ENCODE peak calls at places on chromosomes 1 and 21, in six cellular contexts. One of them, this sample, is unnamed.

GRCh38 chr1:7366955-7367665 is 404.0 kb upstream of the VAMP3 start:
- DNase-seq in H7: no peak
- DNase-seq in body of pancreas: no peak
- DNase-seq in mammary epithelial cell: no peak
- DNase-seq in CD8-positive, alpha-beta memory T cell: no peak
- DNase-seq in heart right ventricle: no peak
- DNase-seq in this sample: peak; percentile 62

GRCh38 chr21:45365608-45366241 is 39.2 kb upstream of the COL18A1 start:
- DNase-seq in heart right ventricle: no peak
- DNase-seq in body of pancreas: peak; percentile 67
- DNase-seq in mammary epithelial cell: no peak
- DNase-seq in H7: peak; percentile 88
- DNase-seq in CD8-positive, alpha-beta memory T cell: no peak
- DNase-seq in this sample: peak; percentile 57

GRCh38 chr1:29136463-29136915 is 12.8 kb upstream of the TMEM200B start:
- DNase-seq in heart right ventricle: no peak
- DNase-seq in body of pancreas: peak; percentile 63
- DNase-seq in CD8-positive, alpha-beta memory T cell: no peak
- DNase-seq in mammary epithelial cell: peak; percentile 28
- DNase-seq in H7: peak; percentile 77
- DNase-seq in this sample: no peak

GRCh38 chr1:221117548-221117951 is 238.3 kb downstream of the HLX start:
- DNase-seq in CD8-positive, alpha-beta memory T cell: no peak
- DNase-seq in heart right ventricle: peak; percentile 45
- DNase-seq in body of pancreas: peak; percentile 84
- DNase-seq in mammary epithelial cell: no peak
- DNase-seq in H7: no peak
- DNase-seq in this sample: peak; percentile 59

GRCh38 chr1:33014464-33015170 is 22.1 kb downstream of the AK2 start:
- DNase-seq in CD8-positive, alpha-beta memory T cell: no peak
- DNase-seq in mammary epithelial cell: no peak
- DNase-seq in H7: no peak
- DNase-seq in body of pancreas: no peak
- DNase-seq in heart right ventricle: no peak
- DNase-seq in this sample: no peak

GRCh38 chr1:61472876-61473275 is 252.1 kb downstream of the TM2D1 start:
- DNase-seq in body of pancreas: no peak
- DNase-seq in H7: no peak
- DNase-seq in mammary epithelial cell: peak; percentile 62
- DNase-seq in CD8-positive, alpha-beta memory T cell: no peak
- DNase-seq in heart right ventricle: no peak
- DNase-seq in this sample: no peak

GRCh38 chr1:178724386-178724733 is 684 bp upstream of the RALGPS2 start:
- DNase-seq in H7: peak; percentile 4
- DNase-seq in body of pancreas: no peak
- DNase-seq in mammary epithelial cell: no peak
- DNase-seq in heart right ventricle: no peak
- DNase-seq in CD8-positive, alpha-beta memory T cell: no peak
- DNase-seq in this sample: no peak

GRCh38 chr1:15139654-15140350 is 13.7 kb upstream of the TMEM51 start:
- DNase-seq in CD8-positive, alpha-beta memory T cell: no peak
- DNase-seq in heart right ventricle: no peak
- DNase-seq in body of pancreas: peak; percentile 85
- DNase-seq in H7: peak; percentile 81
- DNase-seq in mammary epithelial cell: peak; percentile 43
- DNase-seq in this sample: no peak

GRCh38 chr1:24949331-24949881 is 19.3 kb upstream of the RUNX3 start:
- DNase-seq in H7: no peak
- DNase-seq in CD8-positive, alpha-beta memory T cell: no peak
- DNase-seq in body of pancreas: no peak
- DNase-seq in heart right ventricle: no peak
- DNase-seq in mammary epithelial cell: peak; percentile 32
- DNase-seq in this sample: no peak

GRCh38 chr1:221234821-221235220 is 355.6 kb downstream of the HLX start:
- DNase-seq in mammary epithelial cell: peak; percentile 5
- DNase-seq in heart right ventricle: no peak
- DNase-seq in H7: no peak
- DNase-seq in body of pancreas: no peak
- DNase-seq in CD8-positive, alpha-beta memory T cell: no peak
- DNase-seq in this sample: no peak

GRCh38 chr1:29777522-29777921 is 541.2 kb downstream of the PTPRU start:
- DNase-seq in H7: no peak
- DNase-seq in body of pancreas: no peak
- DNase-seq in mammary epithelial cell: no peak
- DNase-seq in CD8-positive, alpha-beta memory T cell: no peak
- DNase-seq in heart right ventricle: no peak
- DNase-seq in this sample: no peak

GRCh38 chr1:202182040-202182877 is 11.3 kb upstream of the LGR6 start:
- DNase-seq in heart right ventricle: no peak
- DNase-seq in H7: no peak
- DNase-seq in CD8-positive, alpha-beta memory T cell: no peak
- DNase-seq in mammary epithelial cell: no peak
- DNase-seq in body of pancreas: no peak
- DNase-seq in this sample: no peak

GRCh38 chr1:226863446-226863845 is 7.0 kb upstream of the PSEN2 start:
- DNase-seq in mammary epithelial cell: peak; percentile 76
- DNase-seq in body of pancreas: no peak
- DNase-seq in H7: peak; percentile 55
- DNase-seq in CD8-positive, alpha-beta memory T cell: no peak
- DNase-seq in heart right ventricle: no peak
- DNase-seq in this sample: no peak

GRCh38 chr1:43225168-43225567 is 44.6 kb upstream of the TMEM125 start:
- DNase-seq in H7: no peak
- DNase-seq in mammary epithelial cell: no peak
- DNase-seq in heart right ventricle: no peak
- DNase-seq in body of pancreas: no peak
- DNase-seq in CD8-positive, alpha-beta memory T cell: no peak
- DNase-seq in this sample: no peak

GRCh38 chr1:248696261-248696660 is 6.3 kb downstream of the OR14I1 start:
- DNase-seq in CD8-positive, alpha-beta memory T cell: no peak
- DNase-seq in mammary epithelial cell: no peak
- DNase-seq in H7: no peak
- DNase-seq in body of pancreas: no peak
- DNase-seq in heart right ventricle: no peak
- DNase-seq in this sample: no peak

GRCh38 chr1:59357645-59358044 is 60.8 kb downstream of the FGGY start:
- DNase-seq in CD8-positive, alpha-beta memory T cell: no peak
- DNase-seq in body of pancreas: peak; percentile 16
- DNase-seq in heart right ventricle: no peak
- DNase-seq in mammary epithelial cell: no peak
- DNase-seq in H7: no peak
- DNase-seq in this sample: no peak

GRCh38 chr1:220453371-220453770 is 74.6 kb upstream of the MARK1 start:
- DNase-seq in mammary epithelial cell: no peak
- DNase-seq in CD8-positive, alpha-beta memory T cell: no peak
- DNase-seq in body of pancreas: no peak
- DNase-seq in heart right ventricle: no peak
- DNase-seq in H7: no peak
- DNase-seq in this sample: no peak

GRCh38 chr1:18481921-18482701 is 1.4 kb downstream of the KLHDC7A start:
- DNase-seq in mammary epithelial cell: no peak
- DNase-seq in body of pancreas: no peak
- DNase-seq in CD8-positive, alpha-beta memory T cell: no peak
- DNase-seq in heart right ventricle: no peak
- DNase-seq in H7: peak; percentile 60
- DNase-seq in this sample: no peak

GRCh38 chr1:150798509-150798908 is 9.6 kb downstream of the CTSK start:
- DNase-seq in body of pancreas: no peak
- DNase-seq in mammary epithelial cell: no peak
- DNase-seq in heart right ventricle: no peak
- DNase-seq in H7: no peak
- DNase-seq in CD8-positive, alpha-beta memory T cell: no peak
- DNase-seq in this sample: no peak

GRCh38 chr1:204046346-204046745 is 26.6 kb upstream of the SOX13 start:
- DNase-seq in H7: no peak
- DNase-seq in body of pancreas: no peak
- DNase-seq in CD8-positive, alpha-beta memory T cell: no peak
- DNase-seq in mammary epithelial cell: no peak
- DNase-seq in heart right ventricle: no peak
- DNase-seq in this sample: no peak

GRCh38 chr1:2003564-2004131 is at the start of gene CFAP74:
- DNase-seq in heart right ventricle: peak; percentile 30
- DNase-seq in mammary epithelial cell: no peak
- DNase-seq in CD8-positive, alpha-beta memory T cell: no peak
- DNase-seq in H7: peak; percentile 99
- DNase-seq in body of pancreas: no peak
- DNase-seq in this sample: peak; percentile 74

GRCh38 chr1:203327684-203328457 is 22.6 kb downstream of the BTG2 start:
- DNase-seq in H7: peak; percentile 85
- DNase-seq in mammary epithelial cell: peak; percentile 63
- DNase-seq in CD8-positive, alpha-beta memory T cell: peak; percentile 89
- DNase-seq in heart right ventricle: peak; percentile 60
- DNase-seq in body of pancreas: no peak
- DNase-seq in this sample: peak; percentile 69

GRCh38 chr1:20478072-20478660 is 7.8 kb downstream of the CAMK2N1 start:
- DNase-seq in mammary epithelial cell: no peak
- DNase-seq in H7: no peak
- DNase-seq in body of pancreas: no peak
- DNase-seq in heart right ventricle: no peak
- DNase-seq in CD8-positive, alpha-beta memory T cell: no peak
- DNase-seq in this sample: no peak
- H3K27me3 ChIP-seq in mammary epithelial cell: no peaks in the 10 kb centered on the region
- H3K27me3 ChIP-seq in H7: peaks cover 49% of the 10 kb centered on the region
- H3K27me3 ChIP-seq in body of pancreas: no peaks in the 10 kb centered on the region
- H3K27me3 ChIP-seq in heart right ventricle: peaks cover 62% of the 10 kb centered on the region
- H3K27me3 ChIP-seq in CD8-positive, alpha-beta memory T cell: peaks cover 37% of the 10 kb centered on the region
- H3K27me3 ChIP-seq in this sample: no peaks in the 10 kb centered on the region

DNA sequence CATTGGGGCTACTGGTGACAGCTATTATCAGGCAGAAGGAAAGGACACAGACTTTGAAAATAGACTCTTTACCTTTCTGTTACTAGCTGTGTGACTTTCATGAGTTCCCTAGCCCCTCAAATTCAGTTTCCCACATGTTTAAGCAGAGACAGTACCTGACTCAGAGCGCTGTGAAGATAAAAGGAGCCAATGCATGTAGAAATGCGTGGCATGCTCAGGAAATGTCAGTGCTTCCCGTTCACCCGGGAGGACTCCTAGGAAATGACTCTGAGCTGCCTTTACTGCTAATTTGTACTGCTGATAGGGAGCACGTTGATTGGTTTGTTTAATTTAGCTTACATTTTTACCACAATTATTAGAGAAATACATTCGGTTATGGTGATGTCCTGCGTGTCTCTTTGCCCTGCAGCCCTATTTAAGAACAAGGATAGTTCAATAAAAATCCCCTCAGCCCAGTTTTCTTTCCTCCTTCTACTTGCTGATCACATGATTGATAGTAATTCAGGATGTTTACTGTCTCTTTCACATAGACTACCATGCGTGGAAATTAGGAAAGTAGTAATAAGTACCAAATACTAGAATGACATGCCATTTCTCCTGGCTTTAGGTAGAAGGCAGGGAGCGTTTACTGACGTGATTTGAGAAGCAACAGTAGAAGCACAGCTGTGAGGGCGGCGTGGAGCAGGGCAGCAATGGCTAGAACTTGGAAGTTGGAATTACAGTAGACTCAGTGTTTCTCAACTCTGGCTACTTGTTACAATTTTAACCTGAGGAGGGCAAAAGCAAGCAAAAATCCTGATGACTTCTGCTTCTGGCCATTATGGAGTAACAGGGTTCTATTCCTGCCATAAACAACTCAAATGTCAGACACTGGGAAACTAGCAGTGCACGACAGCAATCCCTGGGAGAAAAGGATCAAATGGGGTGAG is 15.9 kb downstream of the PDIK1L start:
- DNase-seq in mammary epithelial cell: no peak
- DNase-seq in H7: no peak
- DNase-seq in heart right ventricle: no peak
- DNase-seq in CD8-positive, alpha-beta memory T cell: no peak
- DNase-seq in body of pancreas: peak; percentile 37
- DNase-seq in this sample: no peak
- H3K4me3 ChIP-seq in mammary epithelial cell: no peak overlapping the region
- H3K4me3 ChIP-seq in H7: no peak overlapping the region
- H3K4me3 ChIP-seq in heart right ventricle: no peak overlapping the region
- H3K4me3 ChIP-seq in CD8-positive, alpha-beta memory T cell: peak overlapping the region; percentile 9
- H3K4me3 ChIP-seq in body of pancreas: no peak overlapping the region
- H3K4me3 ChIP-seq in this sample: no peak overlapping the region

GRCh38 chr1:110645962-110646735 is 28.6 kb downstream of the KCNA3 start:
- DNase-seq in body of pancreas: no peak
- DNase-seq in H7: no peak
- DNase-seq in heart right ventricle: no peak
- DNase-seq in mammary epithelial cell: peak; percentile 76
- DNase-seq in CD8-positive, alpha-beta memory T cell: no peak
- DNase-seq in this sample: no peak

GRCh38 chr1:110645172-110645571 is 29.6 kb downstream of the KCNA3 start:
- DNase-seq in mammary epithelial cell: no peak
- DNase-seq in heart right ventricle: no peak
- DNase-seq in CD8-positive, alpha-beta memory T cell: no peak
- DNase-seq in H7: no peak
- DNase-seq in body of pancreas: no peak
- DNase-seq in this sample: no peak

GRCh38 chr1:110648405-110648804 is 26.3 kb downstream of the KCNA3 start:
- DNase-seq in mammary epithelial cell: no peak
- DNase-seq in heart right ventricle: no peak
- DNase-seq in H7: no peak
- DNase-seq in body of pancreas: no peak
- DNase-seq in CD8-positive, alpha-beta memory T cell: no peak
- DNase-seq in this sample: no peak

GRCh38 chr1:110647254-110647891 is 27.4 kb downstream of the KCNA3 start:
- DNase-seq in body of pancreas: no peak
- DNase-seq in H7: no peak
- DNase-seq in CD8-positive, alpha-beta memory T cell: no peak
- DNase-seq in mammary epithelial cell: no peak
- DNase-seq in heart right ventricle: no peak
- DNase-seq in this sample: no peak

GRCh38 chr1:110650623-110651022 is 24.1 kb downstream of the KCNA3 start:
- DNase-seq in H7: no peak
- DNase-seq in CD8-positive, alpha-beta memory T cell: no peak
- DNase-seq in heart right ventricle: no peak
- DNase-seq in mammary epithelial cell: no peak
- DNase-seq in body of pancreas: no peak
- DNase-seq in this sample: no peak
- H3K27me3 ChIP-seq in H7: no peaks in the 10 kb centered on the region
- H3K27me3 ChIP-seq in CD8-positive, alpha-beta memory T cell: no peaks in the 10 kb centered on the region
- H3K27me3 ChIP-seq in heart right ventricle: no peaks in the 10 kb centered on the region
- H3K27me3 ChIP-seq in mammary epithelial cell: peaks cover 6% of the 10 kb centered on the region
- H3K27me3 ChIP-seq in body of pancreas: no peaks in the 10 kb centered on the region
- H3K27me3 ChIP-seq in this sample: no peaks in the 10 kb centered on the region

GRCh38 chr1:181483561-181484291 is 409 bp downstream of the CACNA1E start:
- DNase-seq in CD8-positive, alpha-beta memory T cell: no peak
- DNase-seq in H7: peak; percentile 65
- DNase-seq in heart right ventricle: no peak
- DNase-seq in body of pancreas: no peak
- DNase-seq in mammary epithelial cell: no peak
- DNase-seq in this sample: no peak
- H3K4me3 ChIP-seq in CD8-positive, alpha-beta memory T cell: no peak overlapping the region
- H3K4me3 ChIP-seq in H7: peak overlapping the region; percentile 57
- H3K4me3 ChIP-seq in heart right ventricle: no peak overlapping the region
- H3K4me3 ChIP-seq in body of pancreas: no peak overlapping the region
- H3K4me3 ChIP-seq in mammary epithelial cell: no peak overlapping the region
- H3K4me3 ChIP-seq in this sample: no peak overlapping the region

GRCh38 chr1:68331117-68331865 is 99.0 kb upstream of the WLS start:
- DNase-seq in H7: no peak
- DNase-seq in mammary epithelial cell: peak; percentile 89
- DNase-seq in body of pancreas: no peak
- DNase-seq in heart right ventricle: no peak
- DNase-seq in CD8-positive, alpha-beta memory T cell: no peak
- DNase-seq in this sample: no peak
- H3K27me3 ChIP-seq in H7: no peaks in the 10 kb centered on the region
- H3K27me3 ChIP-seq in mammary epithelial cell: peaks cover 2% of the 10 kb centered on the region
- H3K27me3 ChIP-seq in body of pancreas: no peaks in the 10 kb centered on the region
- H3K27me3 ChIP-seq in heart right ventricle: no peaks in the 10 kb centered on the region
- H3K27me3 ChIP-seq in CD8-positive, alpha-beta memory T cell: no peaks in the 10 kb centered on the region
- H3K27me3 ChIP-seq in this sample: no peaks in the 10 kb centered on the region

This sample was measured in right cardiac atrium.